ENCODE peak calls at places on chromosomes 2 and 18, in ten cellular contexts. One of them, this sample, is unnamed. For H3K4me1, the result is how much of the 10 kb centered on the place peaks cover.

GRCh38 chr2:54999182-54999581 is 51.1 kb downstream of the RTN4 start:
- DNase-seq in esophagus muscularis mucosa: no peak
- DNase-seq in body of pancreas: no peak
- DNase-seq in Peyer's patch: no peak
- DNase-seq in upper lobe of left lung: no peak
- DNase-seq in heart left ventricle: no peak
- DNase-seq in IMR-90: peak
- DNase-seq in testis: peak
- DNase-seq in adrenal gland: no peak
- DNase-seq in ovary: no peak
- DNase-seq in this sample: peak

GRCh38 chr2:154910701-154911100 is 212.2 kb downstream of the KCNJ3 start:
- DNase-seq in esophagus muscularis mucosa: no peak
- DNase-seq in body of pancreas: no peak
- DNase-seq in Peyer's patch: no peak
- DNase-seq in upper lobe of left lung: no peak
- DNase-seq in heart left ventricle: no peak
- DNase-seq in IMR-90: no peak
- DNase-seq in testis: no peak
- DNase-seq in adrenal gland: no peak
- DNase-seq in ovary: no peak
- DNase-seq in this sample: no peak

GRCh38 chr18:79518028-79518682 is 122.4 kb downstream of the NFATC1 start:
- DNase-seq in esophagus muscularis mucosa: no peak
- DNase-seq in body of pancreas: no peak
- DNase-seq in Peyer's patch: no peak
- DNase-seq in upper lobe of left lung: no peak
- DNase-seq in heart left ventricle: no peak
- DNase-seq in IMR-90: no peak
- DNase-seq in testis: peak
- DNase-seq in adrenal gland: peak
- DNase-seq in ovary: no peak
- DNase-seq in this sample: no peak

GRCh38 chr18:61743775-61744531 is 148.9 kb downstream of the RNF152 start:
- DNase-seq in esophagus muscularis mucosa: no peak
- DNase-seq in body of pancreas: no peak
- DNase-seq in Peyer's patch: no peak
- DNase-seq in upper lobe of left lung: no peak
- DNase-seq in heart left ventricle: peak
- DNase-seq in IMR-90: peak
- DNase-seq in testis: peak
- DNase-seq in adrenal gland: no peak
- DNase-seq in ovary: no peak
- DNase-seq in this sample: no peak

GRCh38 chr2:121075641-121076500 is 209.1 kb downstream of the TFCP2L1 start:
- DNase-seq in esophagus muscularis mucosa: no peak
- DNase-seq in body of pancreas: no peak
- DNase-seq in Peyer's patch: no peak
- DNase-seq in upper lobe of left lung: no peak
- DNase-seq in heart left ventricle: no peak
- DNase-seq in IMR-90: no peak
- DNase-seq in testis: peak
- DNase-seq in adrenal gland: no peak
- DNase-seq in ovary: peak
- DNase-seq in this sample: no peak

GRCh38 chr2:29010946-29011649 is 30.0 kb downstream of the TOGARAM2 start:
- DNase-seq in esophagus muscularis mucosa: no peak
- DNase-seq in body of pancreas: no peak
- DNase-seq in Peyer's patch: peak
- DNase-seq in upper lobe of left lung: peak
- DNase-seq in heart left ventricle: peak
- DNase-seq in IMR-90: peak
- DNase-seq in testis: peak
- DNase-seq in adrenal gland: no peak
- DNase-seq in ovary: peak
- DNase-seq in this sample: no peak

GRCh38 chr2:166464187-166464586 is 29.9 kb downstream of the SCN7A start:
- DNase-seq in esophagus muscularis mucosa: no peak
- DNase-seq in body of pancreas: no peak
- DNase-seq in Peyer's patch: no peak
- DNase-seq in upper lobe of left lung: no peak
- DNase-seq in heart left ventricle: no peak
- DNase-seq in IMR-90: peak
- DNase-seq in testis: no peak
- DNase-seq in adrenal gland: no peak
- DNase-seq in ovary: no peak
- DNase-seq in this sample: no peak

GRCh38 chr2:237538001-237538720 is 28.2 kb upstream of the PRLH start:
- DNase-seq in esophagus muscularis mucosa: no peak
- DNase-seq in body of pancreas: no peak
- DNase-seq in Peyer's patch: no peak
- DNase-seq in upper lobe of left lung: no peak
- DNase-seq in heart left ventricle: no peak
- DNase-seq in IMR-90: no peak
- DNase-seq in testis: no peak
- DNase-seq in adrenal gland: no peak
- DNase-seq in ovary: no peak
- DNase-seq in this sample: no peak

DNA sequence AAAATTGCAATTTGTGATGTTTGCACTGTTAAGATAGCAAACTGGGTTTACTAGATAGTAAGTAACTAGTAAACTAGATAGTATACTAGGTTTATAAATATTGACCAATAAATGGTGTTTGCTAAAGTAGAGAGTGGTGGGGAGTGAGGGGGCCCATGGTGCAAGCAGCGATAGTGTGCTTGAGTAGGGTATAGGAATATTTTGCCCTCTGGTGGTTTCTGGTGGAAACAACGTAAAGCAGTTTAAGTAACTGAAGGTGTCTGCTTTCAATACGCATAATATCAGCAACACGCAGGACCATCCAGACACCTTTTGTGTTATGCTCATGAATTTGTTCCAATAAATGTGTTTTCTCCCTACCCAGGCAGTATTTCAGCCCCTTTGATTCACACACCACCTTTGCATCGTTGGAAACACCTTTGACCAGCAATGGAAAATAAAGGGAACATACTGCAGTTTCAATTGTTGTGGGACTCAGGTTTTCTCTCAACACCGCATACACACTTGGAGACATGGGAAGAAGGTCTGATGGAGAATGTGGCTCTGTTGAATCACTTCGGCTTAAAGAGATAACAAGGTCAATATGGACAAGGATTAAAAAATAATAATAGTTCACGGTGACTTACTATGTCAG is 16.7 kb upstream of the STAT1 start:
- DNase-seq in esophagus muscularis mucosa: no peak
- DNase-seq in body of pancreas: no peak
- DNase-seq in Peyer's patch: no peak
- DNase-seq in upper lobe of left lung: no peak
- DNase-seq in heart left ventricle: no peak
- DNase-seq in IMR-90: peak
- DNase-seq in testis: peak
- DNase-seq in adrenal gland: peak
- DNase-seq in ovary: no peak
- DNase-seq in this sample: peak
- H3K4me3 ChIP-seq in esophagus muscularis mucosa: no peak
- H3K4me3 ChIP-seq in body of pancreas: no peak
- H3K4me3 ChIP-seq in Peyer's patch: no peak
- H3K4me3 ChIP-seq in upper lobe of left lung: no peak
- H3K4me3 ChIP-seq in heart left ventricle: no peak
- H3K4me3 ChIP-seq in IMR-90: no peak
- H3K4me3 ChIP-seq in testis: no peak
- H3K4me3 ChIP-seq in adrenal gland: no peak
- H3K4me3 ChIP-seq in ovary: no peak
- H3K4me3 ChIP-seq in this sample: no peak

GRCh38 chr2:101985101-101985792 is 6.5 kb upstream of the IL1R2 start:
- DNase-seq in esophagus muscularis mucosa: no peak
- DNase-seq in body of pancreas: no peak
- DNase-seq in Peyer's patch: no peak
- DNase-seq in upper lobe of left lung: no peak
- DNase-seq in heart left ventricle: no peak
- DNase-seq in IMR-90: no peak
- DNase-seq in testis: no peak
- DNase-seq in adrenal gland: peak
- DNase-seq in ovary: no peak
- DNase-seq in this sample: peak
- TF ChIP-seq POLR2A in esophagus muscularis mucosa: no peak
- TF ChIP-seq POLR2A in body of pancreas: no peak
- TF ChIP-seq POLR2A in Peyer's patch: no peak
- TF ChIP-seq POLR2A in upper lobe of left lung: no peak
- TF ChIP-seq POLR2A in heart left ventricle: no peak
- TF ChIP-seq POLR2A in IMR-90: no peak
- TF ChIP-seq POLR2A in testis: no peak
- TF ChIP-seq POLR2A in adrenal gland: no peak
- TF ChIP-seq POLR2A in ovary: no peak
- TF ChIP-seq POLR2A in this sample: no peak

GRCh38 chr2:207143131-207143473 is 22.6 kb downstream of the KLF7 start:
- DNase-seq in esophagus muscularis mucosa: no peak
- DNase-seq in body of pancreas: no peak
- DNase-seq in Peyer's patch: no peak
- DNase-seq in upper lobe of left lung: no peak
- DNase-seq in heart left ventricle: no peak
- DNase-seq in IMR-90: no peak
- DNase-seq in testis: no peak
- DNase-seq in adrenal gland: no peak
- DNase-seq in ovary: no peak
- DNase-seq in this sample: no peak

GRCh38 chr2:207141381-207141780 is 24.4 kb downstream of the KLF7 start:
- DNase-seq in esophagus muscularis mucosa: no peak
- DNase-seq in body of pancreas: no peak
- DNase-seq in Peyer's patch: no peak
- DNase-seq in upper lobe of left lung: no peak
- DNase-seq in heart left ventricle: no peak
- DNase-seq in IMR-90: no peak
- DNase-seq in testis: no peak
- DNase-seq in adrenal gland: no peak
- DNase-seq in ovary: no peak
- DNase-seq in this sample: no peak

GRCh38 chr2:207143474-207144190 is 22.1 kb downstream of the KLF7 start:
- DNase-seq in esophagus muscularis mucosa: peak
- DNase-seq in body of pancreas: no peak
- DNase-seq in Peyer's patch: peak
- DNase-seq in upper lobe of left lung: peak
- DNase-seq in heart left ventricle: peak
- DNase-seq in IMR-90: no peak
- DNase-seq in testis: peak
- DNase-seq in adrenal gland: peak
- DNase-seq in ovary: peak
- DNase-seq in this sample: peak

GRCh38 chr2:207142461-207142860 is 23.3 kb downstream of the KLF7 start:
- DNase-seq in esophagus muscularis mucosa: no peak
- DNase-seq in body of pancreas: no peak
- DNase-seq in Peyer's patch: no peak
- DNase-seq in upper lobe of left lung: peak
- DNase-seq in heart left ventricle: no peak
- DNase-seq in IMR-90: no peak
- DNase-seq in testis: no peak
- DNase-seq in adrenal gland: peak
- DNase-seq in ovary: no peak
- DNase-seq in this sample: no peak

GRCh38 chr2:207144191-207144795 is 21.5 kb downstream of the KLF7 start:
- DNase-seq in esophagus muscularis mucosa: no peak
- DNase-seq in body of pancreas: no peak
- DNase-seq in Peyer's patch: no peak
- DNase-seq in upper lobe of left lung: no peak
- DNase-seq in heart left ventricle: no peak
- DNase-seq in IMR-90: no peak
- DNase-seq in testis: no peak
- DNase-seq in adrenal gland: no peak
- DNase-seq in ovary: no peak
- DNase-seq in this sample: no peak
- H3K4me1 ChIP-seq in esophagus muscularis mucosa: half or more
- H3K4me1 ChIP-seq in body of pancreas: under half
- H3K4me1 ChIP-seq in Peyer's patch: under half
- H3K4me1 ChIP-seq in upper lobe of left lung: half or more
- H3K4me1 ChIP-seq in heart left ventricle: half or more
- H3K4me1 ChIP-seq in IMR-90: under half
- H3K4me1 ChIP-seq in testis: under half
- H3K4me1 ChIP-seq in adrenal gland: under half
- H3K4me1 ChIP-seq in ovary: under half
- H3K4me1 ChIP-seq in this sample: under half

GRCh38 chr2:15315411-15315810 is 245.7 kb downstream of the NBAS start:
- DNase-seq in esophagus muscularis mucosa: no peak
- DNase-seq in body of pancreas: no peak
- DNase-seq in Peyer's patch: no peak
- DNase-seq in upper lobe of left lung: no peak
- DNase-seq in heart left ventricle: no peak
- DNase-seq in IMR-90: no peak
- DNase-seq in testis: no peak
- DNase-seq in adrenal gland: no peak
- DNase-seq in ovary: no peak
- DNase-seq in this sample: no peak

GRCh38 chr2:15313657-15314056 is 247.5 kb downstream of the NBAS start:
- DNase-seq in esophagus muscularis mucosa: no peak
- DNase-seq in body of pancreas: no peak
- DNase-seq in Peyer's patch: no peak
- DNase-seq in upper lobe of left lung: no peak
- DNase-seq in heart left ventricle: no peak
- DNase-seq in IMR-90: peak
- DNase-seq in testis: no peak
- DNase-seq in adrenal gland: no peak
- DNase-seq in ovary: no peak
- DNase-seq in this sample: no peak

GRCh38 chr2:15307526-15307925 is 253.6 kb downstream of the NBAS start:
- DNase-seq in esophagus muscularis mucosa: no peak
- DNase-seq in body of pancreas: no peak
- DNase-seq in Peyer's patch: no peak
- DNase-seq in upper lobe of left lung: no peak
- DNase-seq in heart left ventricle: no peak
- DNase-seq in IMR-90: no peak
- DNase-seq in testis: no peak
- DNase-seq in adrenal gland: no peak
- DNase-seq in ovary: no peak
- DNase-seq in this sample: no peak

GRCh38 chr2:15311926-15312325 is 249.2 kb downstream of the NBAS start:
- DNase-seq in esophagus muscularis mucosa: no peak
- DNase-seq in body of pancreas: no peak
- DNase-seq in Peyer's patch: no peak
- DNase-seq in upper lobe of left lung: no peak
- DNase-seq in heart left ventricle: no peak
- DNase-seq in IMR-90: no peak
- DNase-seq in testis: peak
- DNase-seq in adrenal gland: peak
- DNase-seq in ovary: no peak
- DNase-seq in this sample: no peak

DNA sequence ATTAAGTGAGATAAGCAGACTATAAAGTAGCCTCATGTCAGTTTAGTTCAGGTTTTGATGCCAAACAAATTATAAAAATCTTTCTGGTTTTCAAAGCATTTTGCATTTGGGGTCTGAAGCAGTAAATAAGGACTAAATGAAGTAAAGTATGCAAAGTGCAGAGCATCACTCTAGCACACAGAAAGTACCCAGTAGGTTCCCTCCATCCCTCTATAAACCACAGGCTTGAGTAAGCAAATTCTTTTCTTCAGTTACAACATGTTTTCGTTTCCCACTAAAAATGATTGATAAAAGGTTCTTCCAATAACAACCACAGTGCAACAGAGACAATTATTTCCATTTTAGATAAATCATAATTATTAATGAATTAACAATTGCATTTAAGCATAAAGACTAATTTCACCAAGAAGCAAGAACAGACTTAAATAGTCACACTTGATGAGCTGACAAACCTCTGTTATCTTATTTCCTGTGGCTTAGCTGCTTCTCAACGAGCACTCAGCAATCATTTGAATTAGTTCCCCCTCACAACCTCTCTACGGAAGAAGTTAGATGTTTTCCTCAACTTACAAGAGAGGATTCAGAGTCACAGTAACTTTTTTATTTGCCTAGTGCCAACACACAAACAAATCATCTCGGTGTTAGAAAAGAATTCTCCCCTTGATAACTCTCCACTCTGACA is 249.8 kb downstream of the NBAS start:
- DNase-seq in esophagus muscularis mucosa: no peak
- DNase-seq in body of pancreas: no peak
- DNase-seq in Peyer's patch: no peak
- DNase-seq in upper lobe of left lung: no peak
- DNase-seq in heart left ventricle: no peak
- DNase-seq in IMR-90: no peak
- DNase-seq in testis: no peak
- DNase-seq in adrenal gland: no peak
- DNase-seq in ovary: no peak
- DNase-seq in this sample: no peak
- H3K4me3 ChIP-seq in esophagus muscularis mucosa: no peak
- H3K4me3 ChIP-seq in body of pancreas: no peak
- H3K4me3 ChIP-seq in Peyer's patch: no peak
- H3K4me3 ChIP-seq in upper lobe of left lung: no peak
- H3K4me3 ChIP-seq in heart left ventricle: no peak
- H3K4me3 ChIP-seq in IMR-90: no peak
- H3K4me3 ChIP-seq in testis: no peak
- H3K4me3 ChIP-seq in adrenal gland: no peak
- H3K4me3 ChIP-seq in ovary: no peak
- H3K4me3 ChIP-seq in this sample: no peak

This sample was measured in thyroid gland.